ENCODE peak calls at places on chromosomes 1 and 21, in seven cellular contexts. One of them, this sample, is unnamed.

GRCh38 chr1:1040004-1040991 is 20.4 kb downstream of the AGRN start:
- DNase-seq in fibroblast of mammary gland: peak
- DNase-seq in lower lobe of right lung: peak
- DNase-seq in pancreas: peak
- DNase-seq in neural progenitor cell: peak
- DNase-seq in Peyer's patch: peak
- DNase-seq in fibroblast of lung: peak
- DNase-seq in this sample: peak

GRCh38 chr1:157442065-157442464 is 110.2 kb downstream of the FCRL5 start:
- DNase-seq in fibroblast of mammary gland: no peak
- DNase-seq in lower lobe of right lung: no peak
- DNase-seq in pancreas: no peak
- DNase-seq in neural progenitor cell: peak
- DNase-seq in Peyer's patch: no peak
- DNase-seq in fibroblast of lung: no peak
- DNase-seq in this sample: no peak

GRCh38 chr1:41387667-41388091 is 26.4 kb downstream of the FOXO6 start:
- DNase-seq in fibroblast of mammary gland: peak
- DNase-seq in lower lobe of right lung: peak
- DNase-seq in pancreas: peak
- DNase-seq in neural progenitor cell: peak
- DNase-seq in Peyer's patch: peak
- DNase-seq in fibroblast of lung: peak
- DNase-seq in this sample: no peak

GRCh38 chr1:42788021-42788420 is 3.2 kb downstream of the TMEM269 start:
- DNase-seq in fibroblast of mammary gland: no peak
- DNase-seq in lower lobe of right lung: no peak
- DNase-seq in pancreas: no peak
- DNase-seq in neural progenitor cell: no peak
- DNase-seq in Peyer's patch: no peak
- DNase-seq in fibroblast of lung: no peak
- DNase-seq in this sample: no peak

GRCh38 chr1:173255214-173255813 is 48.2 kb upstream of the TNFSF4 start:
- DNase-seq in fibroblast of mammary gland: peak
- DNase-seq in lower lobe of right lung: no peak
- DNase-seq in pancreas: no peak
- DNase-seq in neural progenitor cell: peak
- DNase-seq in Peyer's patch: no peak
- DNase-seq in fibroblast of lung: peak
- DNase-seq in this sample: peak

GRCh38 chr1:58942759-58943191 is 158.9 kb upstream of the JUN start:
- DNase-seq in fibroblast of mammary gland: no peak
- DNase-seq in lower lobe of right lung: no peak
- DNase-seq in pancreas: peak
- DNase-seq in neural progenitor cell: no peak
- DNase-seq in Peyer's patch: no peak
- DNase-seq in fibroblast of lung: no peak
- DNase-seq in this sample: no peak

GRCh38 chr1:53586765-53587164 is 127.6 kb downstream of the DMRTB1 start:
- DNase-seq in fibroblast of mammary gland: no peak
- DNase-seq in lower lobe of right lung: no peak
- DNase-seq in pancreas: no peak
- DNase-seq in neural progenitor cell: peak
- DNase-seq in Peyer's patch: no peak
- DNase-seq in fibroblast of lung: no peak
- DNase-seq in this sample: no peak

GRCh38 chr1:97571760-97572159 is 349.1 kb downstream of the DPYD start:
- DNase-seq in fibroblast of mammary gland: no peak
- DNase-seq in lower lobe of right lung: no peak
- DNase-seq in pancreas: no peak
- DNase-seq in neural progenitor cell: no peak
- DNase-seq in Peyer's patch: no peak
- DNase-seq in fibroblast of lung: peak
- DNase-seq in this sample: no peak

GRCh38 chr1:16145988-16146887 is 9.6 kb downstream of the EPHA2 start:
- DNase-seq in fibroblast of mammary gland: peak
- DNase-seq in lower lobe of right lung: peak
- DNase-seq in pancreas: peak
- DNase-seq in neural progenitor cell: peak
- DNase-seq in Peyer's patch: no peak
- DNase-seq in fibroblast of lung: peak
- DNase-seq in this sample: peak

GRCh38 chr1:171898956-171899355 is 57.7 kb downstream of the DNM3 start:
- DNase-seq in fibroblast of mammary gland: no peak
- DNase-seq in lower lobe of right lung: no peak
- DNase-seq in pancreas: no peak
- DNase-seq in neural progenitor cell: peak
- DNase-seq in Peyer's patch: no peak
- DNase-seq in fibroblast of lung: peak
- DNase-seq in this sample: no peak

GRCh38 chr1:7101187-7101586 is 315.9 kb downstream of the CAMTA1 start:
- DNase-seq in fibroblast of mammary gland: no peak
- DNase-seq in lower lobe of right lung: no peak
- DNase-seq in pancreas: no peak
- DNase-seq in neural progenitor cell: no peak
- DNase-seq in Peyer's patch: no peak
- DNase-seq in fibroblast of lung: peak
- DNase-seq in this sample: no peak

GRCh38 chr1:31642366-31642765 is 2.3 kb downstream of the PEF1 start:
- DNase-seq in fibroblast of mammary gland: no peak
- DNase-seq in lower lobe of right lung: no peak
- DNase-seq in pancreas: no peak
- DNase-seq in neural progenitor cell: no peak
- DNase-seq in Peyer's patch: no peak
- DNase-seq in fibroblast of lung: no peak
- DNase-seq in this sample: no peak

GRCh38 chr21:46284077-46284644 is 1.2 kb downstream of the MCM3AP start:
- DNase-seq in fibroblast of mammary gland: peak
- DNase-seq in lower lobe of right lung: no peak
- DNase-seq in pancreas: no peak
- DNase-seq in neural progenitor cell: no peak
- DNase-seq in Peyer's patch: no peak
- DNase-seq in fibroblast of lung: no peak
- DNase-seq in this sample: no peak

GRCh38 chr1:208793946-208794345 is 549.8 kb upstream of the PLXNA2 start:
- DNase-seq in fibroblast of mammary gland: no peak
- DNase-seq in lower lobe of right lung: no peak
- DNase-seq in pancreas: no peak
- DNase-seq in neural progenitor cell: no peak
- DNase-seq in Peyer's patch: no peak
- DNase-seq in fibroblast of lung: no peak
- DNase-seq in this sample: no peak

GRCh38 chr1:156803086-156803851 is 13.4 kb downstream of the SH2D2A start:
- DNase-seq in fibroblast of mammary gland: no peak
- DNase-seq in lower lobe of right lung: no peak
- DNase-seq in pancreas: no peak
- DNase-seq in neural progenitor cell: no peak
- DNase-seq in Peyer's patch: no peak
- DNase-seq in fibroblast of lung: no peak
- DNase-seq in this sample: no peak

GRCh38 chr1:4172659-4173599 is 272.9 kb upstream of the C1orf174 start:
- DNase-seq in fibroblast of mammary gland: no peak
- DNase-seq in lower lobe of right lung: no peak
- DNase-seq in pancreas: no peak
- DNase-seq in neural progenitor cell: peak
- DNase-seq in Peyer's patch: no peak
- DNase-seq in fibroblast of lung: no peak
- DNase-seq in this sample: peak

GRCh38 chr21:40631201-40631600 is 215.8 kb downstream of the DSCAM start:
- DNase-seq in fibroblast of mammary gland: no peak
- DNase-seq in lower lobe of right lung: no peak
- DNase-seq in pancreas: no peak
- DNase-seq in neural progenitor cell: no peak
- DNase-seq in Peyer's patch: no peak
- DNase-seq in fibroblast of lung: peak
- DNase-seq in this sample: no peak

GRCh38 chr1:153251087-153251486 is 8.4 kb upstream of the LORICRIN start:
- DNase-seq in fibroblast of mammary gland: no peak
- DNase-seq in lower lobe of right lung: no peak
- DNase-seq in pancreas: no peak
- DNase-seq in neural progenitor cell: no peak
- DNase-seq in Peyer's patch: no peak
- DNase-seq in fibroblast of lung: no peak
- DNase-seq in this sample: no peak

GRCh38 chr1:91609571-91609970 is 108.9 kb downstream of the CDC7 start:
- DNase-seq in fibroblast of mammary gland: peak
- DNase-seq in lower lobe of right lung: no peak
- DNase-seq in pancreas: no peak
- DNase-seq in neural progenitor cell: no peak
- DNase-seq in Peyer's patch: no peak
- DNase-seq in fibroblast of lung: peak
- DNase-seq in this sample: no peak

GRCh38 chr1:78716186-78716585 is 66.6 kb downstream of the IFI44 start:
- DNase-seq in fibroblast of mammary gland: no peak
- DNase-seq in lower lobe of right lung: no peak
- DNase-seq in pancreas: no peak
- DNase-seq in neural progenitor cell: no peak
- DNase-seq in Peyer's patch: no peak
- DNase-seq in fibroblast of lung: peak
- DNase-seq in this sample: no peak

GRCh38 chr1:93620841-93621210 is 60.8 kb downstream of the BCAR3 start:
- DNase-seq in fibroblast of mammary gland: no peak
- DNase-seq in lower lobe of right lung: no peak
- DNase-seq in pancreas: no peak
- DNase-seq in neural progenitor cell: no peak
- DNase-seq in Peyer's patch: peak
- DNase-seq in fibroblast of lung: peak
- DNase-seq in this sample: no peak

GRCh38 chr1:207672525-207673130 is 27.7 kb downstream of the CR1L start:
- DNase-seq in fibroblast of mammary gland: peak
- DNase-seq in lower lobe of right lung: no peak
- DNase-seq in pancreas: no peak
- DNase-seq in neural progenitor cell: peak
- DNase-seq in Peyer's patch: no peak
- DNase-seq in fibroblast of lung: peak
- DNase-seq in this sample: peak

GRCh38 chr1:101366513-101367215 is 129.8 kb downstream of the S1PR1 start:
- DNase-seq in fibroblast of mammary gland: peak
- DNase-seq in lower lobe of right lung: no peak
- DNase-seq in pancreas: no peak
- DNase-seq in neural progenitor cell: no peak
- DNase-seq in Peyer's patch: no peak
- DNase-seq in fibroblast of lung: peak
- DNase-seq in this sample: no peak

DNA sequence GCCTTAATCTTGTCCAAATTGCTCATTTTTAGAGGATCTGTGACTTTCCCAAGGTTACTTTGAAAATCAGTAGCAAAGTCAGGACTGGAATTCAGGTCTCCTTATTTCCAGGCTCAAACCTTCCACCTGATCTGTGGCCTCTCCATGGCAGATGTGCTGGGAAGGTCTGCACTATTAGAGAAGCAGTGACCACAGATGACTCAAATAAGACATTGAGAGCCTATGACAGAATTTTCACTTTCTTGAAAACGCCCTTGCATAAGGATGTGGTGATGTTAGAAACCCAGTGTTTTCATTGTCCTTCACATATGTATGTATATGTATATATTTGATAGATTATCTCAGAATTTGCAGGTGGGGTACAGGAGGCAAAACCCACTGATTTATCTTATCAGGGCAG is 45.3 kb downstream of the TTC39A start:
- DNase-seq in fibroblast of mammary gland: no peak
- DNase-seq in lower lobe of right lung: no peak
- DNase-seq in pancreas: no peak
- DNase-seq in neural progenitor cell: no peak
- DNase-seq in Peyer's patch: no peak
- DNase-seq in fibroblast of lung: no peak
- DNase-seq in this sample: peak
- H3K4me3 ChIP-seq in fibroblast of mammary gland: no peak
- H3K4me3 ChIP-seq in lower lobe of right lung: no peak
- H3K4me3 ChIP-seq in pancreas: no peak
- H3K4me3 ChIP-seq in neural progenitor cell: no peak
- H3K4me3 ChIP-seq in Peyer's patch: no peak
- H3K4me3 ChIP-seq in fibroblast of lung: no peak
- H3K4me3 ChIP-seq in this sample: peak

DNA sequence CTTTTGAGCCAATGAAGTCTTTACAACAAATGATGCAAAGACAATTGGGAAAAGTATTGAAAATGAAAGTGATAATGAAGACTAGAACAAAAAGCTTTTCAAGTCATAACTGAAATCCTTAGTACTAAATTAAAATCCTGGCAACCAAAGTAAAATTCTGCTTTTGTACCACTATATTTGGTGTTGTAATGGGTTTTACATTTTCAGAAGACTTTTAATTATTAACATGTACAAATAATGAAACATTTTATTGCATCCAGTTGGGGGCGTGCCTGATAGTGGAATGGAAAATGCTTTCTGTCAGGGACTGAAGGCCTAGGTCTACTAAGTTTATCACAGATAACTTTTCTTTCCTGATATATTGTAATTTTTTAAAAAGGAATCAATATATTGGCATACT is 89.4 kb downstream of the SDCCAG8 start:
- DNase-seq in fibroblast of mammary gland: peak
- DNase-seq in lower lobe of right lung: no peak
- DNase-seq in pancreas: no peak
- DNase-seq in neural progenitor cell: no peak
- DNase-seq in Peyer's patch: no peak
- DNase-seq in fibroblast of lung: no peak
- DNase-seq in this sample: peak
- TF ChIP-seq CTCF in fibroblast of mammary gland: no peak
- TF ChIP-seq CTCF in lower lobe of right lung: no peak
- TF ChIP-seq CTCF in pancreas: no peak
- TF ChIP-seq CTCF in neural progenitor cell: peak
- TF ChIP-seq CTCF in Peyer's patch: no peak
- TF ChIP-seq CTCF in fibroblast of lung: no peak
- TF ChIP-seq CTCF in this sample: no peak

DNA sequence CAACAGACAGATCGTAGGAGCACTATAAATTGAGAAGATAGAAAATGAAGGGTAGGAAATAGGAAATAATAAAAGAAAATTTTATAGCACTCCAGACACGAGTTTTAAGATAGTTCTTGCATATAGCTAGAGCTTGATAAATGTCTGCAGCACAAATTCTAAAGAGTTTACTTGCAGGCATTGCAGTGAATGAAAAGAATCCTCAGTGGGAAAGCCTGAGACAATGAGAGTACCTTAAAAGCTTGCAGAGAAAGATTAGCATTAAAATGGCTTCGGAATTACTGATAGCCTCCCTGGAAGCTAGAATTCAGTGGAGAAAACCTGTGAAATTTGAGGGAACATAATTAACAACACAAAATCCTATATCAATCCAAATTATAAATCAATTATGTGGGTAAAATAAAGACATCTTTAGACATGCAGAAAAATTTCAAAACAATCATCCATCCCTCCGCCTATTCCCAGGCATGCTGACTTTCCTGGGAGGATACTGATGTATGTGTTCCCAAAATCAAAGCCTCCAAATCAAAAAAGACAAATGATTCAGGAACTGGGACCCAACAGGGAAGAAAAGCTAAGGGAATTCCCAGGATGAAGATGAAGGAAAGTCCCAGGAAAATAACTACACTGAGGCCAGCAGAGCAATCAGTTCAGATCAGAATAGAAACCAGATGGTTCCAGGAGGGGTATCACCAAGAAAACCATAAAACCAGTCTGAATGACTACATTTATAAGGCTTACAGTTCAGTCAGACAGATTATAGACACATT is 305.9 kb upstream of the USP25 start:
- DNase-seq in fibroblast of mammary gland: no peak
- DNase-seq in lower lobe of right lung: no peak
- DNase-seq in pancreas: no peak
- DNase-seq in neural progenitor cell: peak
- DNase-seq in Peyer's patch: no peak
- DNase-seq in fibroblast of lung: peak
- DNase-seq in this sample: no peak
- H3K4me3 ChIP-seq in fibroblast of mammary gland: no peak
- H3K4me3 ChIP-seq in lower lobe of right lung: no peak
- H3K4me3 ChIP-seq in pancreas: no peak
- H3K4me3 ChIP-seq in neural progenitor cell: peak
- H3K4me3 ChIP-seq in Peyer's patch: no peak
- H3K4me3 ChIP-seq in fibroblast of lung: no peak
- H3K4me3 ChIP-seq in this sample: no peak

GRCh38 chr1:67850151-67850551 is 16.9 kb upstream of the GNG12 start:
- DNase-seq in fibroblast of mammary gland: peak
- DNase-seq in lower lobe of right lung: no peak
- DNase-seq in pancreas: no peak
- DNase-seq in neural progenitor cell: peak
- DNase-seq in Peyer's patch: no peak
- DNase-seq in fibroblast of lung: peak
- DNase-seq in this sample: peak
- TF ChIP-seq CTCF in fibroblast of mammary gland: peak
- TF ChIP-seq CTCF in lower lobe of right lung: peak
- TF ChIP-seq CTCF in pancreas: peak
- TF ChIP-seq CTCF in neural progenitor cell: peak
- TF ChIP-seq CTCF in Peyer's patch: peak
- TF ChIP-seq CTCF in fibroblast of lung: peak
- TF ChIP-seq CTCF in this sample: peak